ENCODE peak calls at places on chromosomes 5 and 9, in nine cellular contexts. L is glutamatergic neuron; N is GM10248; S is dorsolateral prefrontal cortex; V is bronchial epithelial cell; Y is CD4-positive, alpha-beta T cell; P is nephron progenitor cell; G is brain microvascular endothelial cell; H is neural crest cell. I is an unnamed sample.

GRCh38 chr5:159105318-159106053 is 5.8 kb upstream of the EBF1 start:
- DNase-seq in S (no peak), H (no peak), V (no peak), P (peak), N (no peak), G (no peak), L (peak), Y (no peak), I (no peak)

GRCh38 chr5:139745800-139746690 is 49.6 kb upstream of the PSD2 start:
- DNase-seq in Y (peak), G (peak), N (peak), H (peak), L (peak), S (peak), V (peak), P (peak), I (no peak)

GRCh38 chr9:20238921-20239320 is 383.4 kb downstream of the MLLT3 start:
- DNase-seq in L (no peak), P (no peak), G (no peak), V (peak), N (no peak), H (no peak), S (no peak), Y (no peak), I (no peak)

GRCh38 chr9:21777701-21778100 is 24.7 kb upstream of the MTAP start:
- DNase-seq in P (no peak), H (no peak), L (no peak), G (peak), Y (no peak), N (no peak), V (peak), S (no peak), I (no peak)

GRCh38 chr5:94779684-94780083 is 161.2 kb downstream of the SLF1 start:
- DNase-seq in V (no peak), S (no peak), P (no peak), N (no peak), L (no peak), G (no peak), H (no peak), Y (no peak), I (no peak)

GRCh38 chr9:104808030-104808614 is 44.2 kb downstream of the NIPSNAP3B start:
- DNase-seq in P (no peak), V (peak), H (no peak), G (no peak), Y (no peak), S (peak), N (no peak), L (no peak), I (no peak)

GRCh38 chr9:85445887-85446286 is 295.9 kb downstream of the AGTPBP1 start:
- DNase-seq in P (no peak), V (no peak), Y (no peak), L (no peak), G (no peak), N (no peak), S (no peak), H (no peak), I (no peak)

GRCh38 chr9:124939944-124940343 is 939 bp downstream of the GOLGA1 start:
- DNase-seq in Y (no peak), S (no peak), N (no peak), G (no peak), L (no peak), P (no peak), V (no peak), H (no peak), I (no peak)

GRCh38 chr5:171205375-171205774 is 103.7 kb upstream of the TLX3 start:
- DNase-seq in S (no peak), V (no peak), L (peak), Y (no peak), H (no peak), G (no peak), P (no peak), N (no peak), I (no peak)

GRCh38 chr5:115625579-115626443 is at the start of gene TMED7:
- DNase-seq in G (peak), N (peak), V (peak), Y (peak), H (peak), S (peak), P (peak), L (peak), I (peak)

GRCh38 chr5:115623632-115624031 is 2.2 kb downstream of the TMED7 start:
- DNase-seq in H (no peak), S (no peak), P (no peak), L (no peak), N (no peak), Y (no peak), V (no peak), G (no peak), I (no peak)

GRCh38 chr5:115624994-115625393 is 842 bp downstream of the TMED7 start:
- DNase-seq in P (no peak), Y (no peak), H (no peak), L (no peak), G (no peak), N (no peak), V (no peak), S (no peak), I (no peak)

GRCh38 chr5:115627295-115627825 is 1.5 kb upstream of the TMED7 start:
- DNase-seq in L (no peak), H (no peak), N (no peak), Y (no peak), S (no peak), P (no peak), G (peak), V (no peak), I (no peak)

DNA sequence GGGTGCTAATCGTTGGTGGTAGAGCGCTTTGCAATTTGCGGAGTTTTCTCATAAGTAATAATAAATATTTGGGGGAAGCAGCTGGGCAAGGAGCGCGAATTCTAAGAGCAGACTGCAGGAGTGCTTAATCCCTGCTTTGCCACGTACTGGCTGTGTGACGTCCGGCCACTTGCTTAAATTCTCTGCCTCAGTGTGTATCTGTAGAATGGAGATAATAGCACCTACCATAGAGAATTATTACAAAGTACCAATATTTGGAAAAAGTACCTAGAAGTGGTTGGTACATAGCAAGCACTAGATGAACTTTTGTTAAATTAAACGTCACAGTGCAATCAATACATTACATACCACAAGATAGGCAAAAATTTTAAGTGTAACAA is 598 bp upstream of the TMED7 start:
- DNase-seq in H (no peak), N (no peak), P (no peak), Y (no peak), S (no peak), G (peak), V (no peak), L (no peak), I (no peak)
- TF ChIP-seq CTCF in H (peak), N (no peak), P (no peak), Y (no peak), S (no peak), G (no peak), V (no peak), L (no peak), I (no peak)

GRCh38 chr5:109373932-109374331 is 35.8 kb downstream of the PJA2 start:
- DNase-seq in S (no peak), V (no peak), G (no peak), Y (no peak), N (no peak), H (no peak), L (no peak), P (no peak), I (no peak)

GRCh38 chr5:109378095-109378494 is 31.7 kb downstream of the PJA2 start:
- DNase-seq in Y (no peak), V (no peak), S (no peak), L (no peak), N (no peak), H (no peak), G (no peak), P (no peak), I (no peak)

GRCh38 chr5:109370343-109370742 is 39.4 kb downstream of the PJA2 start:
- DNase-seq in S (no peak), L (no peak), G (no peak), Y (no peak), P (no peak), N (no peak), H (no peak), V (no peak), I (no peak)

DNA sequence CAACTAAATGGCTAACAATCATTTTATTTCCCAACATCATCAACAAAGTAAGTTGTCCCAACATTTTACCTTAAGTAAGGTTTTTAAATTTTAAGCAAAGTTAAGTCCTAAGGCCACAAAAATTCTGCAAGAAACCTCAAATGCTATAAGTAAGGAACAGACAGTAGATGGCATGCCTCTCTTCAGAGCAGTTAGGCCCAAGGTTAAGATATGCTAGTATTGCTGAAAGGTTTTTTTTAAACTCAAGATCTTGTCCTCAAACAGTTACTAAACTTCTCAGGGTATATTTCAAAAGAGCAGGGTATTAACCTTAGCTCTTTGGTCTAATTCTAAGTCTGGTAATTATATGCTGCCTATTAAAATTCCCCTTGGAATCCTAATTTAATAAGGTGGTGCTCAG is 35.1 kb downstream of the PJA2 start:
- DNase-seq in P (no peak), Y (no peak), H (no peak), S (no peak), G (no peak), N (no peak), V (no peak), L (no peak), I (no peak)
- TF ChIP-seq CTCF in P (no peak), Y (no peak), H (no peak), S (no peak), G (peak), N (no peak), V (no peak), L (no peak), I (no peak)

DNA sequence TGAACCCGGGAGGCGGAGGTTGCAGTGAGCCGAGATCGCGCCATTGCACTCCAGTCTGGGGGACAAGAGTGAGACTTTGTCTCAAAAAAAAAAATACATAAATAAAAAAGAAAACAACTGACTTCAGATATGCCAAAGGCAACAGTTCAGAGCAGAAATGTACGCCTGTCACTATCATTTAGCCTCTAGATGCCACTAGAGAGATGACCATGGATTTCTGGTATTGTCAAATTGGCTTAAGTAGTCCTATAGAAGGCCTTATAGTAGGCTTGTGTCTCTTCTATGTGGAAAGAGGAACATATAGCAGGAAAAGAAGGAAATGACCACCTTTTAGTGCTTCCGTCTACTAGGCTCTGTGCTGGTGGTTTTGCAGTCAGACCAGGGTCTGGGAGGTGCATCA is 17.3 kb downstream of the AGXT2 start:
- DNase-seq in N (no peak), V (no peak), L (no peak), P (no peak), G (no peak), H (no peak), S (no peak), Y (no peak), I (no peak)
- TF ChIP-seq CTCF in N (no peak), V (no peak), L (no peak), P (no peak), G (peak), H (no peak), S (no peak), Y (no peak), I (no peak)

GRCh38 chr9:83775932-83776331 is 41.6 kb downstream of the GKAP1 start:
- DNase-seq in P (no peak), S (no peak), Y (no peak), H (no peak), V (no peak), G (no peak), N (no peak), L (no peak), I (no peak)
- TF ChIP-seq CTCF in P (no peak), S (no peak), Y (no peak), H (no peak), V (no peak), G (no peak), N (no peak), L (no peak), I (no peak)